ENCODE peak calls at places on chromosomes 5 and 9, in six cellular contexts. One of them, this sample, is unnamed.

GRCh38 chr9:78669591-78669990 is 372.7 kb downstream of the PSAT1 start:
- DNase-seq in NCI-H774: no peak
- DNase-seq in activated T-helper 1 cell treated with Interleukin-2 at 50 U/mL for 16 hours: no peak
- DNase-seq in cardiac fibroblast: no peak
- DNase-seq in tibial artery: no peak
- DNase-seq in stimulated activated CD8-positive, alpha-beta memory T cell treated with anti-CD3 and anti-CD28 coated beads, Interleukin-2, amount 100 ng/mL, for 48 hours: no peak
- DNase-seq in this sample: no peak

GRCh38 chr9:128203024-128203841 is at the start of gene DNM1:
- DNase-seq in cardiac fibroblast: peak
- DNase-seq in tibial artery: peak
- DNase-seq in activated T-helper 1 cell treated with Interleukin-2 at 50 U/mL for 16 hours: peak
- DNase-seq in stimulated activated CD8-positive, alpha-beta memory T cell treated with anti-CD3 and anti-CD28 coated beads, Interleukin-2, amount 100 ng/mL, for 48 hours: peak
- DNase-seq in NCI-H774: peak
- DNase-seq in this sample: peak

GRCh38 chr5:4540375-4541173 is 599.6 kb upstream of the ADAMTS16 start:
- DNase-seq in activated T-helper 1 cell treated with Interleukin-2 at 50 U/mL for 16 hours: no peak
- DNase-seq in stimulated activated CD8-positive, alpha-beta memory T cell treated with anti-CD3 and anti-CD28 coated beads, Interleukin-2, amount 100 ng/mL, for 48 hours: no peak
- DNase-seq in cardiac fibroblast: no peak
- DNase-seq in NCI-H774: no peak
- DNase-seq in tibial artery: no peak
- DNase-seq in this sample: no peak

GRCh38 chr9:110056062-110056461 is 151.9 kb downstream of the C9orf152 start:
- DNase-seq in stimulated activated CD8-positive, alpha-beta memory T cell treated with anti-CD3 and anti-CD28 coated beads, Interleukin-2, amount 100 ng/mL, for 48 hours: no peak
- DNase-seq in activated T-helper 1 cell treated with Interleukin-2 at 50 U/mL for 16 hours: no peak
- DNase-seq in cardiac fibroblast: no peak
- DNase-seq in NCI-H774: no peak
- DNase-seq in tibial artery: no peak
- DNase-seq in this sample: no peak

GRCh38 chr9:132802121-132802795 is 75.8 kb downstream of the AK8 start:
- DNase-seq in cardiac fibroblast: no peak
- DNase-seq in NCI-H774: no peak
- DNase-seq in stimulated activated CD8-positive, alpha-beta memory T cell treated with anti-CD3 and anti-CD28 coated beads, Interleukin-2, amount 100 ng/mL, for 48 hours: no peak
- DNase-seq in activated T-helper 1 cell treated with Interleukin-2 at 50 U/mL for 16 hours: no peak
- DNase-seq in tibial artery: no peak
- DNase-seq in this sample: no peak

GRCh38 chr5:96384353-96384752 is 48.7 kb downstream of the PCSK1 start:
- DNase-seq in cardiac fibroblast: peak
- DNase-seq in activated T-helper 1 cell treated with Interleukin-2 at 50 U/mL for 16 hours: no peak
- DNase-seq in NCI-H774: no peak
- DNase-seq in tibial artery: peak
- DNase-seq in stimulated activated CD8-positive, alpha-beta memory T cell treated with anti-CD3 and anti-CD28 coated beads, Interleukin-2, amount 100 ng/mL, for 48 hours: no peak
- DNase-seq in this sample: no peak

GRCh38 chr5:178371362-178372090 is 138.9 kb upstream of the PHYKPL start:
- DNase-seq in stimulated activated CD8-positive, alpha-beta memory T cell treated with anti-CD3 and anti-CD28 coated beads, Interleukin-2, amount 100 ng/mL, for 48 hours: no peak
- DNase-seq in tibial artery: no peak
- DNase-seq in NCI-H774: no peak
- DNase-seq in activated T-helper 1 cell treated with Interleukin-2 at 50 U/mL for 16 hours: no peak
- DNase-seq in cardiac fibroblast: no peak
- DNase-seq in this sample: no peak

GRCh38 chr9:29063031-29063430 is 1489.8 kb upstream of the C9orf72 start:
- DNase-seq in activated T-helper 1 cell treated with Interleukin-2 at 50 U/mL for 16 hours: no peak
- DNase-seq in tibial artery: no peak
- DNase-seq in stimulated activated CD8-positive, alpha-beta memory T cell treated with anti-CD3 and anti-CD28 coated beads, Interleukin-2, amount 100 ng/mL, for 48 hours: no peak
- DNase-seq in cardiac fibroblast: no peak
- DNase-seq in NCI-H774: no peak
- DNase-seq in this sample: no peak

GRCh38 chr9:72363908-72364678 is 915 bp downstream of the ZFAND5 start:
- DNase-seq in tibial artery: peak
- DNase-seq in NCI-H774: peak
- DNase-seq in stimulated activated CD8-positive, alpha-beta memory T cell treated with anti-CD3 and anti-CD28 coated beads, Interleukin-2, amount 100 ng/mL, for 48 hours: peak
- DNase-seq in activated T-helper 1 cell treated with Interleukin-2 at 50 U/mL for 16 hours: peak
- DNase-seq in cardiac fibroblast: peak
- DNase-seq in this sample: peak

This sample was measured in SK-N-DZ.